ENCODE peak calls at places on chromosomes 1 and 21, in ten cellular contexts. J is NCI-H2029 treated with DMSO at 0.1 percent for 48 hours; W is left lung; H is NCI-H1105; I is GM23248; Y is activated naive CD4-positive, alpha-beta T cell treated with anti-CD3 and anti-CD28 coated beads, Interleukin-2, amount 10 ng/mL, durations not matched to agents 7 days and 5 days; C is HL-60; G is neural crest cell; R is GM12864; S is COR-L47. B is an unnamed sample.
A peak's percentile ranks its signal among the peaks of the same experiment; 100 is the strongest.

GRCh38 chr1:180137767-180138166 is 16.9 kb upstream of the QSOX1 start:
- DNase-seq in J (no peak), W (no peak), H (no peak), I (no peak), Y (no peak), C (no peak), G (no peak), R (no peak), S (no peak), B (no peak)

GRCh38 chr1:15352122-15352957 is 57.3 kb upstream of the EFHD2 start:
- DNase-seq in J (peak; percentile 79), W (no peak), H (no peak), I (peak; percentile 91), Y (peak; percentile 39), C (peak; percentile 34), G (no peak), R (no peak), S (peak; percentile 23), B (no peak)

GRCh38 chr1:9465640-9466039 is 73.6 kb upstream of the SLC25A33 start:
- DNase-seq in J (no peak), W (no peak), H (no peak), I (no peak), Y (no peak), C (no peak), G (no peak), R (no peak), S (no peak), B (no peak)

GRCh38 chr1:203390298-203390697 is 39.4 kb upstream of the FMOD start:
- DNase-seq in J (no peak), W (no peak), H (no peak), I (no peak), Y (no peak), C (peak; percentile 10), G (no peak), R (no peak), S (no peak), B (no peak)

GRCh38 chr1:63829349-63830327 is 55.8 kb downstream of the ROR1 start:
- DNase-seq in J (no peak), W (no peak), H (no peak), I (peak; percentile 49), Y (no peak), C (no peak), G (no peak), R (no peak), S (no peak), B (no peak)

GRCh38 chr1:62337535-62337784 is 18.2 kb upstream of the KANK4 start:
- DNase-seq in J (no peak), W (no peak), H (no peak), I (no peak), Y (no peak), C (no peak), G (no peak), R (no peak), S (no peak), B (peak; percentile 55)

GRCh38 chr1:197437891-197438853 is 170.1 kb downstream of the CRB1 start:
- DNase-seq in J (no peak), W (no peak), H (no peak), I (peak; percentile 46), Y (no peak), C (no peak), G (no peak), R (no peak), S (no peak), B (no peak)

GRCh38 chr1:83086346-83086745 is 912.6 kb downstream of the TTLL7 start:
- DNase-seq in J (no peak), W (no peak), H (no peak), I (no peak), Y (no peak), C (no peak), G (no peak), R (no peak), S (no peak), B (no peak)

GRCh38 chr1:115727706-115728249 is 40.7 kb downstream of the CASQ2 start:
- DNase-seq in J (no peak), W (peak; percentile 82), H (no peak), I (peak; percentile 82), Y (no peak), C (peak; percentile 96), G (no peak), R (no peak), S (no peak), B (no peak)

GRCh38 chr21:17775431-17776126 is 43.6 kb downstream of the C21orf91 start:
- DNase-seq in J (no peak), W (peak; percentile 34), H (no peak), I (no peak), Y (peak; percentile 54), C (no peak), G (no peak), R (no peak), S (no peak), B (no peak)

GRCh38 chr1:227938276-227938675 is 9.5 kb downstream of the WNT9A start:
- DNase-seq in J (no peak), W (no peak), H (no peak), I (no peak), Y (no peak), C (no peak), G (no peak), R (no peak), S (no peak), B (peak; percentile 27)

B was measured in ecto neural progenitor cell.